ENCODE peak calls at places on chromosomes 13 and 19, in eight cellular contexts. J is mesothelial cell of epicardium, H is OCI-LY7, N is GM10248, U is K562, G is tibial nerve, V is fibroblast of mammary gland, L is psoas muscle. I is an unnamed sample.
A peak's percentile ranks its signal among the peaks of the same experiment; 100 is the strongest.

GRCh38 chr13:98022210-98022609 is 68.7 kb downstream of the IPO5 start:
- DNase-seq in J (no peak), H (no peak), N (no peak), U (no peak), G (no peak), V (peak; percentile 76), L (no peak), I (no peak)

GRCh38 chr13:76635232-76636021 is 250.8 kb downstream of the KCTD12 start:
- DNase-seq in J (no peak), H (no peak), N (no peak), U (no peak), G (no peak), V (no peak), L (no peak), I (no peak)

GRCh38 chr13:25281937-25282332 is 5.4 kb downstream of the MTMR6 start:
- DNase-seq in J (no peak), H (no peak), N (peak; percentile 24), U (no peak), G (no peak), V (no peak), L (no peak), I (no peak)

GRCh38 chr13:99087130-99087953 is 109.5 kb upstream of the DOCK9 start:
- DNase-seq in J (peak; percentile 94), H (peak; percentile 88), N (peak; percentile 97), U (peak; percentile 91), G (peak; percentile 80), V (peak; percentile 72), L (peak; percentile 93), I (peak; percentile 91)

GRCh38 chr19:56351208-56351607 is 36.6 kb upstream of the ZSCAN5A start:
- DNase-seq in J (no peak), H (no peak), N (no peak), U (no peak), G (no peak), V (no peak), L (no peak), I (no peak)

GRCh38 chr13:48892311-48892710 is 83.4 kb upstream of the FNDC3A start:
- DNase-seq in J (no peak), H (no peak), N (peak; percentile 13), U (no peak), G (no peak), V (peak; percentile 98), L (no peak), I (no peak)

GRCh38 chr19:12867120-12868099 is 13.8 kb downstream of the DNASE2 start:
- DNase-seq in J (peak; percentile 89), H (peak; percentile 78), N (peak; percentile 94), U (peak; percentile 93), G (no peak), V (peak; percentile 45), L (peak; percentile 66), I (peak; percentile 93)

GRCh38 chr19:28605501-28606268 is 607.3 kb downstream of the UQCRFS1 start:
- DNase-seq in J (no peak), H (no peak), N (no peak), U (no peak), G (no peak), V (no peak), L (no peak), I (no peak)

GRCh38 chr13:43874512-43875092 is 4.9 kb downstream of the CCDC122 start:
- DNase-seq in J (no peak), H (peak; percentile 57), N (peak; percentile 17), U (no peak), G (no peak), V (peak; percentile 55), L (no peak), I (no peak)

GRCh38 chr13:60612593-60612992 is 215.6 kb downstream of the TDRD3 start:
- DNase-seq in J (no peak), H (no peak), N (no peak), U (no peak), G (no peak), V (no peak), L (no peak), I (no peak)

GRCh38 chr13:41470187-41470586 is 12.8 kb downstream of the RGCC start:
- DNase-seq in J (no peak), H (no peak), N (peak; percentile 1), U (no peak), G (no peak), V (no peak), L (no peak), I (no peak)

GRCh38 chr13:107864543-107865460 is 350.5 kb downstream of the LIG4 start:
- DNase-seq in J (peak; percentile 52), H (peak; percentile 1), N (no peak), U (peak; percentile 66), G (no peak), V (peak; percentile 58), L (no peak), I (peak; percentile 72)

GRCh38 chr19:45045671-45046353 is 7.0 kb downstream of the CLASRP start:
- DNase-seq in J (no peak), H (no peak), N (no peak), U (no peak), G (no peak), V (no peak), L (no peak), I (no peak)

GRCh38 chr19:27776524-27776923 is 1436.4 kb downstream of the UQCRFS1 start:
- DNase-seq in J (no peak), H (no peak), N (no peak), U (peak; percentile 28), G (no peak), V (no peak), L (no peak), I (no peak)

GRCh38 chr13:75194717-75195116 is 287.3 kb downstream of the TBC1D4 start:
- DNase-seq in J (no peak), H (no peak), N (no peak), U (no peak), G (no peak), V (no peak), L (no peak), I (no peak)

GRCh38 chr19:42131149-42132029 is 857 bp downstream of the POU2F2 start:
- DNase-seq in J (no peak), H (peak; percentile 20), N (no peak), U (no peak), G (no peak), V (no peak), L (peak; percentile 15), I (no peak)

GRCh38 chr13:100689191-100689590 is 14.6 kb upstream of the TMTC4 start:
- DNase-seq in J (no peak), H (no peak), N (no peak), U (no peak), G (no peak), V (no peak), L (no peak), I (no peak)

DNA sequence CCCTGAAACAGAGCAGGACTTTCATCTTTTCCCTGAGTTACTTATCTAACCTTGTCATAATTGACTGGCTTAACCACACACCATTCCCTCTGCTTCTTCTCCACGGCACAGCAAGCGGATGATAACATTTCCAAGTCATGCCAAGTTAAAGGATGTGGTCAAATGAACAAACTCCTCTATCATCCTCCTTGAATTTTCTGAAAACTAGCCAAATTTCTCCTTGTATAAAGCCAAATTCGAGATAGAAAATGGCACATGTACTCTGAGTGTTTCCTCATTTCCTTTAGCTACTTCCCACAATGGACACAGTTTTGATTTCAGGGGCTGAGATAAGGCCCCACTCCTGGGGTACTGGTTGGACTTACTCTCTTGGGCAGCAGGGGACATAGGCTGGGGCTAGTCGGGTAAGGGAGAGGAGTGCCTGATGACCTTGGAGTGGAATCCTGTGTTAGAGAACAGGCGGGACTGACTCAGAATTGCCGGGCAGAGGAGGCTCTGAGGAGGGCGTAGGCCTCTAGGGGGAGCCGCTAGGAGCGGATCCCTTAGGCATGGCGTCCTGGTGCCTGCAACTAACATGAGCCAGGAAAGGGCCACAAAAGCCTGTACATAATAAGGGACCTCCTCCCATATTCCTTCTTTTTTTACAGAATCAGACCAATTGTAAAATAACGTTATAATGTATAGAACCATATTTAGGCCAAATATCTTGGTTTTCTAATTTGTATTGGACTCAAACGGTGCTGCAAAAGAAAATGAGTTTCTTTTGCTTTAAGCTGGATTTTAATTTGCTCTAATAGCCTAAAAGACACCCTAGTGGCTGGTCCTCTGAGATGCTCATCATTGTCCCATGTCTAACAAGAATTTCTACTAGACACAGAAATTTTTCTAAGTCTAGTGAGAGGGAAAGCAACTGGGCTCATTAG is 20.4 kb upstream of the TMTC4 start:
- DNase-seq in J (peak; percentile 58), H (no peak), N (no peak), U (peak; percentile 46), G (no peak), V (peak; percentile 65), L (no peak), I (peak; percentile 48)
- TF ChIP-seq CTCF in J (no peak), H (peak; percentile 52), N (no peak), U (peak; percentile 63), G (no peak), V (peak; percentile 68), L (peak; percentile 20), I (peak; percentile 33)

DNA sequence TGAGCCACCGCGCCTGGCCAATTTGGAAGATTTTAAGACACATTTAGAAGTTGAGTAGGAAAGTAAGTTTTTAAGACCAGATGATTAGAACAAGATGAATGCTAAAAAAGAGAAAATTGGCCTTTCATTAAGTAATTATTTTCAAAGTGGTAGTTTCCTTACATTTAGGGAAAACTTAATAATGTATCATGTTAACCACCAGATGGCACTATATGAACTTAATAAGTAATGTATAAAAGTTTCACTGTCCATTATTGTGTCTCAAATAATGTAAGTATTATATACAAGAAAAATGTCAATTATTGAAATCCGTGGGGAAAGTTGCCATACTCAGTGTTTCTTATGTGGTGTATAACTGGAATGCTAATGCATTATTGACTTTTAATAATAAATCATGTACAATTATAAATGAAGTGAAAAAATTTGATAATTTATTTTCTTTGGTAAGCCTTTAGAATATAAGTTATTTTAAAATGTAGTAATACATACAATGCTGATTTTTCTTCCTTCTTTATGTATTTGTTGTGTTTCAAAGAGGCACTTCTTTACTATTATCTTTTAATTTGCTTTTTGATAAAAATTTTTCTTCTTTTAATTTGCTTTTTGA is 29.2 kb downstream of the COG6 start:
- DNase-seq in J (no peak), H (peak; percentile 81), N (peak; percentile 19), U (no peak), G (no peak), V (peak; percentile 64), L (no peak), I (no peak)
- TF ChIP-seq CTCF in J (peak; percentile 65), H (peak; percentile 80), N (peak; percentile 38), U (peak; percentile 34), G (peak; percentile 66), V (no peak), L (peak; percentile 50), I (peak; percentile 47)

DNA sequence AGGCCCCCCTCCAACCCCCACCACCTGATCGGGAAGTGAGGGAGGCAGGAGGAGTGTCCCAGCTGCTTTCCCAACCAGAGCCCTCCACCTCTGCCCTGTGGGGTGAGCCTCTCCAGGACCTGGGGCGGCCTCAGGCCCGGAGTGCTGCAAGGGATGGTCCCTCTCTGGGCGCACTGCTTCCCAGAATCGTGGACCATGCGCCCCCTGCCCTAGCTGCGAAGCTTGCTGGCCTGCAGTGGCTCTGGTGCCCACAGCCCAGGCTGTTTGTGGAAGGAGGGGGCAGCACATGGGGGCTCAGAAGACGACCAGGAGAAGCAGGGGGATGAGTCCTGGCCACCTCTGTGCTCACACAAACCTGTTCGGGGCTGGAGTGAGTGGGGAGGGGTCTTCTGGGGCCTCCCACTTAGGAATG is 33.6 kb downstream of the CEBPG start:
- DNase-seq in J (no peak), H (no peak), N (no peak), U (no peak), G (no peak), V (no peak), L (peak; percentile 41), I (no peak)
- TF ChIP-seq CTCF in J (peak; percentile 70), H (no peak), N (no peak), U (no peak), G (peak; percentile 24), V (no peak), L (no peak), I (no peak)

DNA sequence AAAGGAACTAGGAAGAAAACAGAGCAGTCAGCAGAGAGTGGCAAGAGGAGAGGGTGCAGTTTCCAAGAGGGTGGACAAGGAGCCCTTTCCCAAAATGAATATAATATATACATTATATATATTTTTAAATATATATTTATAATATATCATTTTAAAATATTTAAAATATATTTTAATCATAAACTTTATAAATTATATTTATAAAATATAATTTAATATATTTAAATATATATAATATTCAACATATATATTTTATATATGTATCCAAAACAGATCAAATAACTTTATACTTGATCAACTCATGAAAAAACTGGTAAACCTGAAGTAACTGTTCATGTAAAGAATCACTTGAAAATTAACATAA is 328.6 kb downstream of the MYO16 start:
- DNase-seq in J (no peak), H (no peak), N (no peak), U (no peak), G (no peak), V (no peak), L (no peak), I (no peak)
- TF ChIP-seq CTCF in J (no peak), H (no peak), N (no peak), U (no peak), G (no peak), V (no peak), L (no peak), I (no peak)

I was measured in nephron progenitor cell.